ENCODE peak calls at places on chromosomes 6 and 20, in five cellular contexts. I is heart right ventricle; W is CD8-positive, alpha-beta T cell; B is A549; F is Caco-2. C is an unnamed sample.

GRCh38 chr6:91273729-91274128 is 686.9 kb upstream of the MAP3K7 start:
- DNase-seq in I (peak; percentile 72), W (no peak), B (no peak), F (no peak), C (no peak)

GRCh38 chr6:131733376-131734016 is 22.7 kb upstream of the CTAGE9 start:
- DNase-seq in I (peak; percentile 26), W (no peak), B (no peak), F (no peak), C (no peak)

GRCh38 chr6:137723273-137724017 is 143.6 kb upstream of the TNFAIP3 start:
- DNase-seq in I (no peak), W (no peak), B (no peak), F (peak; percentile 73), C (no peak)

GRCh38 chr6:46291880-46292279 is 121.1 kb upstream of the ENPP5 start:
- DNase-seq in I (no peak), W (no peak), B (no peak), F (no peak), C (no peak)

GRCh38 chr6:149306967-149307366 is 10.5 kb upstream of the TAB2 start:
- DNase-seq in I (no peak), W (no peak), B (no peak), F (no peak), C (no peak)

GRCh38 chr20:59937150-59937549 is 3.0 kb downstream of the PPP1R3D start:
- DNase-seq in I (no peak), W (no peak), B (no peak), F (no peak), C (no peak)

GRCh38 chr20:62662422-62662821 is 20.1 kb downstream of the SLCO4A1 start:
- DNase-seq in I (no peak), W (no peak), B (no peak), F (no peak), C (no peak)

GRCh38 chr6:126033696-126034095 is 47.4 kb downstream of the TRMT11 start:
- DNase-seq in I (peak; percentile 56), W (no peak), B (peak; percentile 76), F (peak; percentile 68), C (no peak)

GRCh38 chr6:149851461-149851860 is 12.7 kb downstream of the LRP11 start:
- DNase-seq in I (no peak), W (no peak), B (no peak), F (no peak), C (no peak)

GRCh38 chr20:34705383-34706021 is 1.4 kb downstream of the TP53INP2 start:
- DNase-seq in I (peak; percentile 60), W (no peak), B (peak; percentile 65), F (peak; percentile 63), C (no peak)

GRCh38 chr6:46350714-46351113 is 140.5 kb downstream of the RCAN2 start:
- DNase-seq in I (no peak), W (no peak), B (no peak), F (no peak), C (no peak)

GRCh38 chr20:36391456-36391855 is 85.3 kb downstream of the DLGAP4 start:
- DNase-seq in I (no peak), W (no peak), B (no peak), F (no peak), C (no peak)

GRCh38 chr6:44569931-44570385 is 182.5 kb downstream of the CDC5L start:
- DNase-seq in I (peak; percentile 53), W (no peak), B (no peak), F (no peak), C (no peak)

GRCh38 chr6:161003336-161003735 is 11.8 kb downstream of the MAP3K4 start:
- DNase-seq in I (no peak), W (no peak), B (no peak), F (no peak), C (no peak)

GRCh38 chr6:37173573-37174195 is 3.7 kb downstream of the PIM1 start:
- DNase-seq in I (no peak), W (no peak), B (no peak), F (no peak), C (no peak)

GRCh38 chr6:138692058-138692977 is 81.3 kb upstream of the CCDC28A start:
- DNase-seq in I (peak; percentile 73), W (peak; percentile 78), B (peak; percentile 42), F (peak; percentile 83), C (no peak)

GRCh38 chr6:15400572-15401004 is 154.7 kb downstream of the JARID2 start:
- DNase-seq in I (peak; percentile 78), W (no peak), B (peak; percentile 27), F (no peak), C (no peak)

GRCh38 chr20:10863337-10864060 is 189.7 kb upstream of the JAG1 start:
- DNase-seq in I (peak; percentile 33), W (no peak), B (peak; percentile 57), F (no peak), C (no peak)
- H3K4me3 ChIP-seq in I (no peak overlapping the region), W (no peak overlapping the region), B (no peak overlapping the region), F (no peak overlapping the region), C (no peak overlapping the region)

GRCh38 chr6:52307900-52308372 is 23.4 kb upstream of the MCM3 start:
- DNase-seq in I (no peak), W (peak; percentile 62), B (no peak), F (no peak), C (no peak)

GRCh38 chr6:52305385-52305784 is 20.8 kb upstream of the MCM3 start:
- DNase-seq in I (no peak), W (no peak), B (no peak), F (no peak), C (no peak)

GRCh38 chr6:52304917-52305316 is 20.4 kb upstream of the MCM3 start:
- DNase-seq in I (no peak), W (no peak), B (no peak), F (no peak), C (no peak)

GRCh38 chr6:52306972-52307849 is 22.7 kb upstream of the MCM3 start:
- DNase-seq in I (no peak), W (no peak), B (no peak), F (no peak), C (no peak)

GRCh38 chr6:52305948-52306767 is 21.6 kb upstream of the MCM3 start:
- DNase-seq in I (no peak), W (no peak), B (no peak), F (no peak), C (no peak)
- H3K4me3 ChIP-seq in I (no peak overlapping the region), W (no peak overlapping the region), B (no peak overlapping the region), F (no peak overlapping the region), C (no peak overlapping the region)

DNA sequence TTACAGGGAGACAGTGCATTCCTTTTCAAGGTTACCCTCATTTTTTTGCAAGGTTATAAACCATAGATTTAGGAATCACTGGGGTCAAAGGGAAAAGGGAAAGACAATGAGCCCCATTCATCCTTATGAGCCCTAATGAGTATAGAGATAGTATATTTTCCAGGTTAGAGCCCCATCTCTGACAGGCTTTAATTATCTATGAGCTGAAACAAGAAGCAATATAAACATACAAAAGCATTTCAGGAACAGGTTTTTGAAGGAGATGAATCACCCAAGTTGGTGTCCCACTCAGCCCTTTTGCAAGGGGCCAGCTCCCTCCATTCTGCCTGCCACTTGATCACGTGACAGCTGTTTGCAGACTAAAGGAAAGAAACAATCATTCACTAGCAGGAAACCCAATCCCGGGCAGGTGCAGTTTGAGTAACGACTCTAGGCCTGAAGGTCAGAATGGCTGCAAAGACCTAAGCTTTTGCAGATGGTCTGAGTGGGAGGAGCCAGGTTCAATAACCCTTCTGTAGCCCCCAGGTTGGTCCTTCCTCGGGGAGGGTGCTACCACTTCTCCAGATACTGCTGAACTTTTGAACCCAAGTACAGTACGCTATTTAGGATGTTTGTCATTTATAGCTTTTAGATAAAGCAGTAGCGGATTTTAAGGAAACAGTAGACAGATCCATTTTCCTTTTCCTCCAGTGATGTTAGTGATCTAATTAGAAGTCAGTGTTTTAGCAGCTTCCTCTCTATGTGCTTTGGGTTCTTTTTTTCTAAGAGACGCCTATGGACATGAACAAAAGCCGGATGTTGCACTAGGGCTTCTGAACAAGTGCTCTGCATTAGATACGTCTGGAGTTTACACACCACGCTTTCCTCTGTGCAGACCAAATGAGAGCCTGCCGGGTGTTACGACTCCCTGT is 253.2 kb downstream of the SOX4 start:
- DNase-seq in I (peak; percentile 41), W (no peak), B (no peak), F (peak; percentile 62), C (no peak)
- H3K4me3 ChIP-seq in I (no peak overlapping the region), W (no peak overlapping the region), B (no peak overlapping the region), F (no peak overlapping the region), C (no peak overlapping the region)

GRCh38 chr20:9342651-9343050 is 171.7 kb upstream of the LAMP5 start:
- DNase-seq in I (no peak), W (no peak), B (no peak), F (no peak), C (no peak)

GRCh38 chr20:9348746-9349145 is 165.6 kb upstream of the LAMP5 start:
- DNase-seq in I (no peak), W (no peak), B (no peak), F (no peak), C (no peak)

GRCh38 chr20:9348316-9348715 is 166.1 kb upstream of the LAMP5 start:
- DNase-seq in I (no peak), W (no peak), B (no peak), F (no peak), C (no peak)

GRCh38 chr20:9339708-9340107 is 174.7 kb upstream of the LAMP5 start:
- DNase-seq in I (no peak), W (no peak), B (no peak), F (no peak), C (no peak)

DNA sequence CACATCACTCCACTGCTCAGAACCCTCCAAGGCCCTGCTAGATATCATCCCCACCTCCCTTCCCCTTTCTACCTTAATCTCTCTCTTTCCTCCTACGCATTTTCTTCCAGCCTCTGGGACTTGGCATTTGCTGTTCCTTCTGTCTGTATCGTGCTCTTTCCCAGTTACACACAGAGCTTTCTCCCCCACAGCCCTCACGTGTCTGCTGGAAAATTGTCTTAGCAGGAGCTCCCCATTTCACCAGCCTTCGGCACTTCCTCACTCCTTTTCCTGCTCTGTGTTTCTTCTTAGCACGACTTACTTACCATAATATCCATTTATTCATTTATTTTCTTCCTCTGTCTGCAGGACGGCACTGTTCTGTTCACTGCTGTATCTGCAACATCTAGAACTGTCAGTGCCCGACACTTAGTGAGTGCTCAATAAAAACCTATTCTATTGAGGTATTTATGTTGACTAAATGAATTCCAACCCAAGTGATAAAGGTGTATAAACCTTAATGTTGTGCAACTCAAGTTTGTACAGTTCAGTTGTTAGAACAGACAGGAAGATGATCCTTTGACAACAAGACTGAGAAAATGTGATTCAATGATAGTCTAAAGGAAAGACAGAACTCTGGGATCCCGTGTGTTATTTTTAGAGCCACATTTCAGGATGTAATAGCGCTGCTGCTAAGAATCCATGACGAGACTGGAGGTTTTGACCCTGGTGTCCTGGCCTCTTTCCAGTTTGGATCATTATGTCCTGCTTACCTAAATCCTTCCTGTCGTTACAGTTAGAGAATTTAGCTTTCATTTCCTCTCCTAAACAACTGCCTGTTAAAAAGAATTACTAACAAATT is 170.1 kb upstream of the LAMP5 start:
- DNase-seq in I (peak; percentile 70), W (no peak), B (no peak), F (no peak), C (no peak)
- H3K4me3 ChIP-seq in I (no peak overlapping the region), W (no peak overlapping the region), B (no peak overlapping the region), F (no peak overlapping the region), C (no peak overlapping the region)

GRCh38 chr20:38961530-38962043 is 557 bp upstream of the DHX35 start:
- DNase-seq in I (no peak), W (no peak), B (peak; percentile 12), F (no peak), C (no peak)
- H3K4me3 ChIP-seq in I (peak overlapping the region; percentile 82), W (peak overlapping the region; percentile 48), B (peak overlapping the region; percentile 95), F (peak overlapping the region; percentile 84), C (peak overlapping the region; percentile 97)

C was measured in esophagus squamous epithelium.